ENCODE peak calls at places on chromosome 10, in ten cellular contexts. V, F, L, Y, U, W, J, A, B and Q are unnamed samples.

GRCh38 chr10:96587255-96588059 is 645 bp upstream of the TM9SF3 start:
- DNase-seq in V (no peak), F (no peak), L (peak), Y (peak), U (no peak), W (no peak), J (peak), A (peak), B (no peak), Q (peak)

GRCh38 chr10:22475857-22476600 is 130.7 kb downstream of the SPAG6 start:
- DNase-seq in V (no peak), F (peak), L (no peak), Y (no peak), U (no peak), W (peak), J (no peak), A (no peak), B (peak), Q (no peak)

GRCh38 chr10:51503378-51503777 is 196.0 kb downstream of the CSTF2T start:
- DNase-seq in V (no peak), F (no peak), L (no peak), Y (no peak), U (no peak), W (no peak), J (no peak), A (no peak), B (no peak), Q (no peak)

GRCh38 chr10:131816941-131817700 is 83.7 kb upstream of the PPP2R2D start:
- DNase-seq in V (no peak), F (no peak), L (no peak), Y (no peak), U (no peak), W (no peak), J (no peak), A (no peak), B (no peak), Q (no peak)

GRCh38 chr10:118204292-118204943 is 137.7 kb downstream of the FAM204A start:
- DNase-seq in V (no peak), F (no peak), L (no peak), Y (no peak), U (no peak), W (no peak), J (no peak), A (no peak), B (no peak), Q (no peak)

GRCh38 chr10:84264611-84265141 is 19.8 kb downstream of the RGR start:
- DNase-seq in V (peak), F (peak), L (peak), Y (peak), U (no peak), W (peak), J (peak), A (peak), B (peak), Q (peak)

GRCh38 chr10:48215148-48215982 is 59.1 kb downstream of the FRMPD2 start:
- DNase-seq in V (no peak), F (peak), L (no peak), Y (peak), U (no peak), W (peak), J (peak), A (peak), B (peak), Q (peak)

GRCh38 chr10:120819366-120819765 is 31.8 kb upstream of the WDR11 start:
- DNase-seq in V (no peak), F (no peak), L (no peak), Y (no peak), U (no peak), W (no peak), J (peak), A (no peak), B (no peak), Q (no peak)

GRCh38 chr10:12710594-12711343 is 290.7 kb downstream of the CCDC3 start:
- DNase-seq in V (peak), F (peak), L (peak), Y (peak), U (peak), W (peak), J (peak), A (peak), B (peak), Q (peak)

GRCh38 chr10:99999319-100000108 is 10.2 kb downstream of the DNMBP start:
- DNase-seq in V (no peak), F (no peak), L (no peak), Y (no peak), U (no peak), W (no peak), J (no peak), A (no peak), B (no peak), Q (no peak)

GRCh38 chr10:103679096-103679790 is 176.1 kb downstream of the SH3PXD2A start:
- DNase-seq in V (no peak), F (no peak), L (no peak), Y (no peak), U (no peak), W (no peak), J (no peak), A (no peak), B (no peak), Q (no peak)

GRCh38 chr10:74799840-74800239 is 26.6 kb upstream of the KAT6B start:
- DNase-seq in V (no peak), F (no peak), L (peak), Y (no peak), U (no peak), W (no peak), J (no peak), A (peak), B (no peak), Q (no peak)

GRCh38 chr10:112581921-112582320 is 134.9 kb downstream of the VTI1A start:
- DNase-seq in V (no peak), F (no peak), L (no peak), Y (no peak), U (no peak), W (no peak), J (no peak), A (no peak), B (no peak), Q (no peak)